ENCODE peak calls at places on chromosomes 12 and 14, in four cellular contexts. J is A549, T is IMR-90, B is GM12878. S is an unnamed sample.

GRCh38 chr12:88383405-88383804 is 196.9 kb downstream of the KITLG start:
- DNase-seq in B (no peak), J (no peak), T (no peak), S (no peak)

GRCh38 chr12:64931981-64932380 is 107.5 kb downstream of the TBC1D30 start:
- DNase-seq in J (no peak), T (no peak), B (no peak), S (no peak)

GRCh38 chr12:106645074-106645421 is 62.2 kb downstream of the RFX4 start:
- DNase-seq in J (no peak), T (no peak), B (no peak), S (no peak)

GRCh38 chr14:61221906-61222305 is 59.2 kb downstream of the TMEM30B start:
- DNase-seq in B (no peak), J (no peak), T (no peak), S (no peak)

GRCh38 chr12:124620606-124621295 is 53.3 kb upstream of the NCOR2 start:
- DNase-seq in B (no peak), T (peak), J (no peak), S (no peak)

GRCh38 chr12:28507867-28508266 is 317.6 kb downstream of the CCDC91 start:
- DNase-seq in J (no peak), B (no peak), T (no peak), S (no peak)

GRCh38 chr12:111978545-111978944 is 34.4 kb downstream of the TMEM116 start:
- DNase-seq in J (no peak), B (no peak), T (no peak), S (peak)

GRCh38 chr14:91898256-91898843 is 31.0 kb upstream of the TC2N start:
- DNase-seq in B (no peak), J (no peak), T (no peak), S (no peak)

GRCh38 chr14:96852823-96853422 is 55.7 kb downstream of the VRK1 start:
- DNase-seq in T (peak), J (peak), B (peak), S (peak)

GRCh38 chr14:30005114-30005698 is 77.6 kb upstream of the PRKD1 start:
- DNase-seq in J (peak), B (no peak), T (peak), S (peak)

GRCh38 chr14:60679566-60680258 is 30.4 kb upstream of the SIX1 start:
- DNase-seq in B (no peak), J (no peak), T (no peak), S (no peak)

GRCh38 chr12:117641885-117642284 is 280.5 kb upstream of the NOS1 start:
- DNase-seq in J (no peak), T (no peak), B (no peak), S (no peak)

GRCh38 chr14:56552615-56553014 is 27.0 kb upstream of the TMEM260 start:
- DNase-seq in J (no peak), B (no peak), T (no peak), S (no peak)

GRCh38 chr14:20469890-20470858 is 968 bp downstream of the PNP start:
- DNase-seq in B (no peak), T (peak), J (peak), S (peak)

GRCh38 chr12:34404377-34405285 is 382.3 kb downstream of the ALG10 start:
- DNase-seq in T (no peak), B (no peak), J (no peak), S (no peak)

GRCh38 chr12:34405286-34406227 is 383.3 kb downstream of the ALG10 start:
- DNase-seq in J (no peak), B (no peak), T (no peak), S (peak)

GRCh38 chr12:34407813-34408212 is 385.5 kb downstream of the ALG10 start:
- DNase-seq in T (no peak), B (no peak), J (no peak), S (no peak)

GRCh38 chr12:34406996-34407300 is 384.7 kb downstream of the ALG10 start:
- DNase-seq in J (no peak), B (no peak), T (no peak), S (no peak)

GRCh38 chr12:34406228-34406995 is 384.1 kb downstream of the ALG10 start:
- DNase-seq in B (no peak), J (no peak), T (no peak), S (no peak)
- TF ChIP-seq ELK1 in B (no peak), J (no peak), T (no peak), S (no peak)

GRCh38 chr14:77205566-77205965 is 24.0 kb downstream of the TMEM63C start:
- DNase-seq in B (no peak), J (no peak), T (no peak), S (no peak)

GRCh38 chr14:77206877-77207389 is 25.3 kb downstream of the TMEM63C start:
- DNase-seq in J (no peak), B (no peak), T (no peak), S (no peak)

GRCh38 chr14:77204457-77204796 is 22.8 kb downstream of the TMEM63C start:
- DNase-seq in B (no peak), J (no peak), T (no peak), S (no peak)

GRCh38 chr14:77204907-77205306 is 23.3 kb downstream of the TMEM63C start:
- DNase-seq in J (no peak), T (no peak), B (no peak), S (no peak)

GRCh38 chr14:77206261-77206824 is 24.7 kb downstream of the TMEM63C start:
- DNase-seq in T (no peak), B (no peak), J (no peak), S (no peak)
- TF ChIP-seq ELK1 in T (no peak), B (no peak), J (no peak), S (no peak)

GRCh38 chr14:75535164-75535898 is 13.1 kb downstream of the BATF start:
- DNase-seq in B (no peak), T (no peak), J (no peak), S (no peak)

GRCh38 chr14:75539165-75539561 is 16.9 kb downstream of the BATF start:
- DNase-seq in T (no peak), B (no peak), J (no peak), S (no peak)

GRCh38 chr14:75539562-75540478 is 17.6 kb downstream of the BATF start:
- DNase-seq in J (no peak), B (no peak), T (no peak), S (peak)

GRCh38 chr14:75533791-75534190 is 11.5 kb downstream of the BATF start:
- DNase-seq in J (no peak), T (no peak), B (no peak), S (no peak)

GRCh38 chr14:75537071-75537470 is 14.8 kb downstream of the BATF start:
- DNase-seq in J (no peak), B (no peak), T (no peak), S (no peak)
- TF ChIP-seq ELK1 in J (no peak), B (no peak), T (no peak), S (no peak)

DNA sequence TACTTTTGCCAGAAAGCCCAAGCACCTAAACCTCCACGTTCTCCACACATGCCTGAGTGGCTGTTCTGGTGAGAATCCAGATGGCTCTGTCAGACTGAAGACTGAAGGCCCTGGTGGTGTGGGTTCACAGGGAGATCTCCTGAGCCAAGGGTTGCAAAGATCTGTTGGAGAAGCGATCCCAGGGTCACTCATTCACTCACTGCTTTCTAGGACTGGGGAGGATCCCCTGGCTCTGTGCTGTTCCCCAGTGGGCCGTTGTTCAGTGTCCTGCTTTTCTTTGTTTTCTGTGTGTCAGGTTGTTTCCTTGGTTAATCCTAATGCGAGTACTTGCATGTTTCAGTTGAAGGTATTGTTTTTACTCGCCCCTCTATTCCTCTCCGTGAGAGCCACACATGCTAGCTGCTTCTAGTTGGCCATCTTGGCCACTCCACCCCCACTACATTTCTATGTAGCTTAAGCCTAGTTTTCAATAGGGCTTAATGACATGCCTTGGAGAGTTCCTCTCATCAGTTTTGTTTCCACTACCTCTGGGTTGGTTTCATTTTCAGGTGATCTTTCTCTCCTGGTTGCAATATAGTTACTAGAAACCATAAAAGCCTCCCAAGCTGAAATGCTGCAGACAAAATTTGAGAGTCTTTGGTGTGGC is 144.5 kb upstream of the SLC38A2 start:
- DNase-seq in T (no peak), B (peak), J (no peak), S (no peak)
- TF ChIP-seq ELK1 in T (no peak), B (no peak), J (no peak), S (no peak)

DNA sequence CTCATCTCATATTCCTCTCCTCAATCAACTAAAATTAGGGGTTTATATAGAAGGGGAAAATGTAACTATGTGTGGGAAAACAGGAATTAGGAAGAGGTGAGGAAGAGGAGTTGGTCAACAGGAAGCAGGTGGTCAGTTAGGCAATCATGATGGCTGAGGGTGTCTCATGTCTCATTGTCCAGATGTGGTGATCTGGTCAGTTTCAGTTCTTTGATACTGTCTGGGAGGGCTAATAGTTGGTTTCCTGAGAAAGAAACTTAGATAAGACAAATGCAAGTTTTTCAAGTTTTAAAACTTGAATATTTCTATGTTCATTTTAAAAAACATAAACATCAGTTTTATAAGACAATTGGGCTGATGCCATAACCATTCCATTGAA is 1121.8 kb upstream of the USP15 start:
- DNase-seq in B (no peak), J (no peak), T (no peak), S (no peak)
- TF ChIP-seq ELK1 in B (no peak), J (no peak), T (no peak), S (no peak)

DNA sequence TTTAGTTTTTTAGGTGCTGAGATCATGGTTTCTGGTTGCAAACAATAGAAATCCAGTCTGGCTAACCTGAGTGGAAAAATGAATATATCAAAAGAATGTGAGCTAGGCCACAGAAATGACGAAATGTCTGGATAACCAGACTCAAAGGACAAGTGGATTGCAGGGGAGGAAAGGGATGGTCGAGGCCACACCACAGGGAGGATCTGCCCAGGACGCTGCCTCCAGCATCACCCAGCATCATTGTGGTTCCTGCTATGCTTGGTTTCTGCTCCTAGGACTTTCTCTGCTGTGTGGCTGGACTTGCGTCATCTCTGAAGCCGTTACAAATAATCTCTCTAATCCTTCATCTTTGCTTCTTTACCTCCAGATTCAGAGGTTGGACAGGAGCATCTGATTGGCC is 80.4 kb downstream of the TTC8 start:
- DNase-seq in J (no peak), B (no peak), T (peak), S (no peak)
- TF ChIP-seq ELK1 in J (no peak), B (no peak), T (no peak), S (no peak)

GRCh38 chr14:75023108-75023507 is 20.4 kb downstream of the EIF2B2 start:
- DNase-seq in J (no peak), T (peak), B (no peak), S (no peak)

GRCh38 chr14:75018684-75019083 is 16.0 kb downstream of the EIF2B2 start:
- DNase-seq in B (no peak), T (no peak), J (no peak), S (no peak)

GRCh38 chr14:75025876-75026275 is 23.2 kb downstream of the EIF2B2 start:
- DNase-seq in B (no peak), T (no peak), J (no peak), S (no peak)

GRCh38 chr14:75025082-75025481 is 22.4 kb downstream of the EIF2B2 start:
- DNase-seq in T (peak), J (no peak), B (no peak), S (peak)

DNA sequence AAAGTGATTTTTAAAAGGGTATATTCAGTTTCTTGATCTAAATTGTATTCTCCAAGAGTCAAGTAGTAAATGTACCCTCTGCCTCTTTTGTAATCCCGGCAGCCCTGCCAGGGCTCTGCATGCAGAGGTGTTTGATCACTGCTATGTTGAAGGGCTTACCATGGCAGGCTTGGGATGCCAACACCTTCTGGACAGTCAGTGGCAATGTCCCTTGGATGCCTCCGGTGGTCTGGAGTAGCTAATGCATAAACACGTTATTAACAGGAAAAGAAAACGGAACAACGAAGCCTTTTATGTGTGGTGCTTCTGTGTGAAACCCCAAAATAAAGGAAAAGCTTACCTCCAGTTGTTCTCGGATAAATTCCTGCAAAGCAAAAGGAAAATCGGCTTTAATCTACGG is 19.9 kb downstream of the EIF2B2 start:
- DNase-seq in J (peak), B (no peak), T (no peak), S (peak)
- TF ChIP-seq ELK1 in J (no peak), B (no peak), T (no peak), S (no peak)

GRCh38 chr14:77051101-77051500 is 22.6 kb upstream of the IRF2BPL start:
- DNase-seq in J (no peak), B (no peak), T (no peak), S (no peak)
- TF ChIP-seq ELK1 in J (no peak), B (no peak), T (no peak), S (no peak)

GRCh38 chr14:50831704-50832130 is 755 bp upstream of the NIN start:
- DNase-seq in T (no peak), B (no peak), J (no peak), S (peak)

GRCh38 chr14:50830044-50830931 is 674 bp downstream of the NIN start:
- DNase-seq in B (peak), J (peak), T (peak), S (peak)

GRCh38 chr14:50830932-50831703 is at the start of gene NIN:
- DNase-seq in T (peak), B (no peak), J (peak), S (peak)

GRCh38 chr14:50829472-50830043 is 1.4 kb downstream of the NIN start:
- DNase-seq in T (no peak), J (no peak), B (no peak), S (no peak)

DNA sequence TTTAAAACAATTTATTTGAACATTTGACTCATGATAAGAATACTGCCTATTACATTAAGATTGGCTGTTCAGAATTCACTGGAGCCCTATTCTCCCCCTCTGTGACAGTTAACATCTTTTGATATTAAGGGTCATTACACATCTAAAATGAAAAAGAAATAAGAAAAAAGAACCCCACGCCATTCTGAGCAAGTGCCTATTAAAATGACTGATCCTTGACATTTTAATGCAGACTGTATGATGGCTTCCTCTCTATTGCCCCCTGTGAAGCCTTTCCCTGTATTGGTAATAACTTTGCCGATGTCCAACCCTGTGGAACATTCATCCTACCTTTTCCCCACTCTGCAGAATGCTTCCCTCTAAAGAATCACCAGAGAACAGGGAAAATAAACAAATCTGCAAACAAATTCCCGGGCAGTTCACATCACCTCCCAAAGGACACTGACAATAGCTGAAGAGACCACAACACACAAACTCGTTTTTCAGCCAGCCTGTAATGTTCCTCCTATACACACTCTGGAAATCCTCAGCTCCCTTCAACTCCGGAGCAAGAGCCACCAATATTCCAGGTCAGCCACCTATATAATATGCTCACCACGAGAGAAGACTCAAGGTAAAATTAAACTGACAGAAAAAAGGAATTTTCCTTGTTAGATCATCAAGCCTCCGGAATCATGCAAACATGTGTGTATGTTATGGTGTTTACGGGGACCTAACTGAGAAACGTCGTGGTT is 2.1 kb downstream of the NIN start:
- DNase-seq in T (no peak), J (no peak), B (no peak), S (no peak)
- TF ChIP-seq ELK1 in T (no peak), J (no peak), B (no peak), S (no peak)